ENCODE peak calls at places on chromosomes 3 and 15, in four cellular contexts. One of them, this sample, is unnamed.

GRCh38 chr3:153961498-153961897 is 159.7 kb upstream of the ARHGEF26 start:
- DNase-seq in NB4: no peak
- DNase-seq in OCI-M1: no peak
- DNase-seq in erythroblast: no peak
- DNase-seq in this sample: no peak

GRCh38 chr15:72271895-72272212 is 500 bp downstream of the PARP6 start:
- DNase-seq in NB4: peak
- DNase-seq in OCI-M1: peak
- DNase-seq in erythroblast: no peak
- DNase-seq in this sample: peak

GRCh38 chr15:63347074-63347859 is 34.4 kb downstream of the CA12 start:
- DNase-seq in NB4: peak
- DNase-seq in OCI-M1: no peak
- DNase-seq in erythroblast: no peak
- DNase-seq in this sample: no peak

GRCh38 chr3:187012609-187013051 is 82.3 kb downstream of the ST6GAL1 start:
- DNase-seq in NB4: peak
- DNase-seq in OCI-M1: no peak
- DNase-seq in erythroblast: no peak
- DNase-seq in this sample: no peak

GRCh38 chr3:169146112-169146665 is 517.3 kb downstream of the MECOM start:
- DNase-seq in NB4: peak
- DNase-seq in OCI-M1: peak
- DNase-seq in erythroblast: peak
- DNase-seq in this sample: no peak

GRCh38 chr15:100931143-100931890 is 12.2 kb downstream of the LRRK1 start:
- DNase-seq in NB4: no peak
- DNase-seq in OCI-M1: no peak
- DNase-seq in erythroblast: no peak
- DNase-seq in this sample: no peak

GRCh38 chr3:165744025-165744424 is 93.2 kb downstream of the BCHE start:
- DNase-seq in NB4: no peak
- DNase-seq in OCI-M1: no peak
- DNase-seq in erythroblast: no peak
- DNase-seq in this sample: no peak

GRCh38 chr3:100954199-100954935 is 38.9 kb downstream of the ABI3BP start:
- DNase-seq in NB4: no peak
- DNase-seq in OCI-M1: no peak
- DNase-seq in erythroblast: no peak
- DNase-seq in this sample: no peak

GRCh38 chr3:72728958-72729467 is 119.2 kb downstream of the SHQ1 start:
- DNase-seq in NB4: no peak
- DNase-seq in OCI-M1: no peak
- DNase-seq in erythroblast: no peak
- DNase-seq in this sample: no peak

GRCh38 chr15:75348034-75348562 is 1.3 kb downstream of the NEIL1 start:
- DNase-seq in NB4: no peak
- DNase-seq in OCI-M1: no peak
- DNase-seq in erythroblast: no peak
- DNase-seq in this sample: no peak

GRCh38 chr3:102089904-102090492 is 240.7 kb downstream of the NFKBIZ start:
- DNase-seq in NB4: no peak
- DNase-seq in OCI-M1: no peak
- DNase-seq in erythroblast: no peak
- DNase-seq in this sample: no peak

GRCh38 chr15:49715213-49715612 is 94.4 kb downstream of the DTWD1 start:
- DNase-seq in NB4: no peak
- DNase-seq in OCI-M1: no peak
- DNase-seq in erythroblast: no peak
- DNase-seq in this sample: peak

GRCh38 chr15:72169921-72170611 is 27.5 kb downstream of the GRAMD2A start:
- DNase-seq in NB4: no peak
- DNase-seq in OCI-M1: no peak
- DNase-seq in erythroblast: no peak
- DNase-seq in this sample: no peak

GRCh38 chr15:77033417-77033728 is 37.5 kb downstream of the TSPAN3 start:
- DNase-seq in NB4: peak
- DNase-seq in OCI-M1: no peak
- DNase-seq in erythroblast: no peak
- DNase-seq in this sample: no peak

GRCh38 chr3:141602706-141603105 is 115.9 kb downstream of the RASA2 start:
- DNase-seq in NB4: no peak
- DNase-seq in OCI-M1: no peak
- DNase-seq in erythroblast: no peak
- DNase-seq in this sample: no peak

GRCh38 chr3:157637866-157638265 is 134.7 kb upstream of the VEPH1 start:
- DNase-seq in NB4: no peak
- DNase-seq in OCI-M1: no peak
- DNase-seq in erythroblast: peak
- DNase-seq in this sample: no peak

GRCh38 chr3:49359623-49360022 is 1.5 kb upstream of the GPX1 start:
- DNase-seq in NB4: peak
- DNase-seq in OCI-M1: no peak
- DNase-seq in erythroblast: peak
- DNase-seq in this sample: no peak

GRCh38 chr3:52005571-52005986 is 9.9 kb upstream of the RPL29 start:
- DNase-seq in NB4: no peak
- DNase-seq in OCI-M1: no peak
- DNase-seq in erythroblast: no peak
- DNase-seq in this sample: peak

GRCh38 chr3:169509359-169509758 is 154.2 kb downstream of the MECOM start:
- DNase-seq in NB4: no peak
- DNase-seq in OCI-M1: no peak
- DNase-seq in erythroblast: no peak
- DNase-seq in this sample: no peak

GRCh38 chr3:188322135-188322892 is 168.4 kb downstream of the LPP start:
- DNase-seq in NB4: no peak
- DNase-seq in OCI-M1: no peak
- DNase-seq in erythroblast: no peak
- DNase-seq in this sample: no peak

GRCh38 chr15:34808016-34808415 is 12.7 kb upstream of the ACTC1 start:
- DNase-seq in NB4: no peak
- DNase-seq in OCI-M1: no peak
- DNase-seq in erythroblast: no peak
- DNase-seq in this sample: no peak

GRCh38 chr15:43237842-43238470 is 17.1 kb upstream of the EPB42 start:
- DNase-seq in NB4: peak
- DNase-seq in OCI-M1: no peak
- DNase-seq in erythroblast: no peak
- DNase-seq in this sample: no peak

GRCh38 chr3:94234177-94234788 is 171.4 kb downstream of the NSUN3 start:
- DNase-seq in NB4: peak
- DNase-seq in OCI-M1: peak
- DNase-seq in erythroblast: peak
- DNase-seq in this sample: peak

GRCh38 chr3:14124223-14124614 is 451 bp downstream of the CHCHD4 start:
- DNase-seq in NB4: peak
- DNase-seq in OCI-M1: peak
- DNase-seq in erythroblast: peak
- DNase-seq in this sample: peak

GRCh38 chr3:128784843-128785242 is 58.9 kb downstream of the RAB7A start:
- DNase-seq in NB4: no peak
- DNase-seq in OCI-M1: no peak
- DNase-seq in erythroblast: no peak
- DNase-seq in this sample: no peak

GRCh38 chr3:58013973-58014649 is 5.9 kb downstream of the FLNB start:
- DNase-seq in NB4: no peak
- DNase-seq in OCI-M1: no peak
- DNase-seq in erythroblast: no peak
- DNase-seq in this sample: no peak

GRCh38 chr15:58146734-58147133 is 8.6 kb downstream of the AQP9 start:
- DNase-seq in NB4: peak
- DNase-seq in OCI-M1: no peak
- DNase-seq in erythroblast: no peak
- DNase-seq in this sample: no peak

GRCh38 chr15:46442901-46443590 is 808.2 kb downstream of the SQOR start:
- DNase-seq in NB4: no peak
- DNase-seq in OCI-M1: no peak
- DNase-seq in erythroblast: no peak
- DNase-seq in this sample: no peak

GRCh38 chr15:57772223-57772957 is 65.9 kb downstream of the POLR2M start:
- DNase-seq in NB4: peak
- DNase-seq in OCI-M1: no peak
- DNase-seq in erythroblast: no peak
- DNase-seq in this sample: no peak

GRCh38 chr3:160193644-160194192 is 31.5 kb upstream of the C3orf80 start:
- DNase-seq in NB4: no peak
- DNase-seq in OCI-M1: no peak
- DNase-seq in erythroblast: no peak
- DNase-seq in this sample: no peak

GRCh38 chr3:120092444-120092843 is 1.8 kb downstream of the GSK3B start:
- DNase-seq in NB4: peak
- DNase-seq in OCI-M1: peak
- DNase-seq in erythroblast: peak
- DNase-seq in this sample: no peak

GRCh38 chr3:132629928-132630327 is 29.7 kb downstream of the ACAD11 start:
- DNase-seq in NB4: no peak
- DNase-seq in OCI-M1: no peak
- DNase-seq in erythroblast: no peak
- DNase-seq in this sample: no peak

GRCh38 chr3:44845528-44846520 is 15.9 kb upstream of the TMEM42 start:
- DNase-seq in NB4: no peak
- DNase-seq in OCI-M1: no peak
- DNase-seq in erythroblast: no peak
- DNase-seq in this sample: no peak

GRCh38 chr3:27573780-27574437 is 89.7 kb upstream of the SLC4A7 start:
- DNase-seq in NB4: peak
- DNase-seq in OCI-M1: no peak
- DNase-seq in erythroblast: no peak
- DNase-seq in this sample: peak

GRCh38 chr3:99365396-99365795 is 273.0 kb upstream of the COL8A1 start:
- DNase-seq in NB4: no peak
- DNase-seq in OCI-M1: no peak
- DNase-seq in erythroblast: no peak
- DNase-seq in this sample: no peak

GRCh38 chr3:86993704-86994103 is 2.8 kb upstream of the VGLL3 start:
- DNase-seq in NB4: no peak
- DNase-seq in OCI-M1: no peak
- DNase-seq in erythroblast: no peak
- DNase-seq in this sample: no peak

GRCh38 chr3:50267280-50267913 is 1.6 kb upstream of the SEMA3B start:
- DNase-seq in NB4: no peak
- DNase-seq in OCI-M1: no peak
- DNase-seq in erythroblast: no peak
- DNase-seq in this sample: no peak